ENCODE peak calls at places on chromosomes 16 and 17, in four cellular contexts. W, X, I and D are unnamed samples.
A peak's percentile ranks its signal among the peaks of the same experiment; 100 is the strongest.

GRCh38 chr17:55699178-55699865 is 23.3 kb downstream of the TMEM100 start:
- DNase-seq in W (no peak), I (no peak), X (no peak), D (no peak)

GRCh38 chr17:8494021-8494420 is 58.3 kb downstream of the NDEL1 start:
- DNase-seq in X (no peak), W (no peak), I (no peak), D (no peak)

GRCh38 chr17:16428098-16428882 is 12.9 kb downstream of the TRPV2 start:
- DNase-seq in W (peak; percentile 68), I (peak; percentile 72), X (peak; percentile 86), D (peak; percentile 67)

GRCh38 chr17:51653902-51654301 is 393.6 kb downstream of the UTP18 start:
- DNase-seq in I (no peak), W (no peak), X (peak; percentile 69), D (no peak)

GRCh38 chr16:54370653-54371052 is 84.1 kb upstream of the IRX3 start:
- DNase-seq in X (no peak), W (no peak), I (no peak), D (no peak)

GRCh38 chr16:88686062-88686438 is 257 bp downstream of the SNAI3 start:
- DNase-seq in W (no peak), I (no peak), X (no peak), D (peak; percentile 64)

GRCh38 chr16:29192329-29193247 is 207.7 kb downstream of the LAT start:
- DNase-seq in W (no peak), I (no peak), X (no peak), D (peak; percentile 5)

GRCh38 chr17:46785696-46786095 is 32.8 kb downstream of the WNT3 start:
- DNase-seq in W (no peak), X (no peak), I (no peak), D (no peak)

GRCh38 chr16:5944971-5945370 is 847.4 kb upstream of the EEF2KMT start:
- DNase-seq in I (no peak), X (peak; percentile 35), W (no peak), D (no peak)

GRCh38 chr17:13202835-13203234 is 185.0 kb upstream of the ELAC2 start:
- DNase-seq in I (no peak), W (no peak), X (no peak), D (no peak)

GRCh38 chr17:17258998-17259397 is 22.0 kb upstream of the FLCN start:
- DNase-seq in I (no peak), X (no peak), W (no peak), D (no peak)

GRCh38 chr17:4048218-4048617 is 84.0 kb upstream of the ATP2A3 start:
- DNase-seq in I (no peak), W (no peak), X (no peak), D (no peak)

GRCh38 chr17:74677558-74678466 is 34.9 kb downstream of the CD300LF start:
- DNase-seq in W (no peak), X (peak; percentile 77), I (no peak), D (no peak)

GRCh38 chr17:2853722-2854580 is 57.7 kb downstream of the RAP1GAP2 start:
- DNase-seq in I (no peak), X (peak; percentile 88), W (no peak), D (peak; percentile 65)

GRCh38 chr17:73757324-73757942 is 113.2 kb upstream of the SDK2 start:
- DNase-seq in I (no peak), X (no peak), W (no peak), D (no peak)

GRCh38 chr16:3690991-3691720 is 26.2 kb downstream of the TRAP1 start:
- DNase-seq in W (no peak), I (no peak), X (no peak), D (no peak)

GRCh38 chr17:29007456-29008455 is 1.9 kb upstream of the SEZ6 start:
- DNase-seq in W (no peak), I (no peak), X (no peak), D (no peak)

GRCh38 chr16:56697456-56698155 is 15.3 kb downstream of the MT1X start:
- DNase-seq in I (no peak), W (no peak), X (no peak), D (no peak)

DNA sequence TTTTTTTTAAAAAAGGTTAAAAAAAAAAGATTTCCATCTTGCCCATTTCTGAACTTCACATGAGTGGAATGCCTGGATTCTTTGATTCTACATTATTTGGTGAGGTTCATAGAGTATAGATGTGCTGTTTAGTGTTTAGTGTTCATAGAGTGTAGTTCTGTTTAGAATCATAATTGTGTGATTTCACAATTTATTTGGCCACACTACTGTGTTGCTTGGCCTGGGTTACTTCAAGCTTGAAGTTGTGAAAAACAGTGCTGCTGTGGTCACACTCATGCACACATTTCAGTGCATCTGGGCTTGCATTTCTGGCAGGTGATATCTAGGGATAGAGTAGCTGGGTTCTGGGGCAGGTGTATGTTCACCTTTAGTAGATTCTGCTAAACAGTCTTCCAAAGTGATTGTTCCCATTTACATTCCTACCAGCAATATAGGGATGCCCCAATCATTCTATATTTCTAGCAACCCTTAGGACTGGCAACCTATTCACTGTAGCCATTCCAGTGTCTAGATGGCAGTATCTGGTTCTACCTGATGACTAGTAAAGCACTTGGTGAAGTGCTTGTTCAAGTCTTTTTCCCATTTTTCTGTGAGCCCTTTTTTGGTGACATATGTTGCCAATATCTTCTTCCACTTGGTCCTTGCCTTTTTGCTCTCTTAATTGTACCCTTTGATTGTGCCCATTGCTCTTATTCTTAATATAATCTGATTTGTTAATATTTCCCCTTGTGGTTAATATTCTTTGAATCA is 50.6 kb upstream of the RBFOX3 start:
- DNase-seq in I (no peak), W (no peak), X (no peak), D (no peak)
- TF ChIP-seq POLR2AphosphoS5 in I (no peak), W (no peak), X (no peak), D (peak; percentile 34)

DNA sequence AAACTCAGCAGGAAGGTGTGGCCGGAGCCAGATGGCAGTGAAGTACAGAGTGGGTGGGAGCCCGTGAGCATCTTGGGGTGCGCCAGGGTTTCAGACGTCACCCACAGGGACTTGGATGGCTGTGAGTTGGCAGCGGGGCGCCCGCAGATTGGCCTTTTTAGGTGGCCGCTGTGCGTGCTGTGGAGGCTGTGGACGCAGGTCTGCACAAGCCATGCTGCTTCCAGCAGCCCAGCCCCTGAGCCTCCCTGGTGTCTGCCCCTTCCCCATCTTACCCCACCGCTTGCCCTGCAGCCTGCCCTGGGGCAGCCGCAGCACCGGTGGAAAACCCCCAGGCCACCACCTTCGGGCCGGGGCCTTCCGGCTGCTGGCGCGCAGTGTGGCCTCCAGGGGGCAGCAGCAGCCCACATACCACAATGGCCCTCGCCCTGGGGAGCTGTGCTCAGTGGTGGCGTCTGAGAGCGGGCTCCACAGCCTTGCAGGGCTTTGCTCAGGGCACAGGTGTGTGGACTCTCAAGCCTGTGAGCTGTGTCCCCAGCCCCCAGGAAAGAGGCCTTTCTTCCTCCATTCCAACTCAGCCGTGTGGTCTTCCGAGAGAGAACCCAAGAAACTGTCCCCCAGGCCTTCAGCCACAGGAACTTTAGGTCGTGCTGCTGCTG is 11.8 kb downstream of the ENDOV start:
- DNase-seq in W (peak; percentile 99), I (peak; percentile 98), X (peak; percentile 98), D (peak; percentile 76)
- TF ChIP-seq POLR2AphosphoS5 in W (no peak), I (no peak), X (no peak), D (no peak)

GRCh38 chr17:63338272-63338671 is 107.8 kb downstream of the CYB561 start:
- DNase-seq in X (no peak), I (no peak), W (no peak), D (no peak)

GRCh38 chr17:63333869-63334268 is 112.2 kb downstream of the CYB561 start:
- DNase-seq in W (no peak), I (no peak), X (no peak), D (no peak)

GRCh38 chr17:63332286-63332685 is 113.8 kb downstream of the CYB561 start:
- DNase-seq in X (no peak), I (no peak), W (no peak), D (no peak)

GRCh38 chr17:63337579-63337978 is 108.5 kb downstream of the CYB561 start:
- DNase-seq in W (no peak), I (no peak), X (no peak), D (no peak)

GRCh38 chr17:63335818-63336217 is 110.3 kb downstream of the CYB561 start:
- DNase-seq in W (no peak), I (no peak), X (no peak), D (no peak)
- TF ChIP-seq POLR2AphosphoS5 in W (no peak), I (no peak), X (no peak), D (no peak)

DNA sequence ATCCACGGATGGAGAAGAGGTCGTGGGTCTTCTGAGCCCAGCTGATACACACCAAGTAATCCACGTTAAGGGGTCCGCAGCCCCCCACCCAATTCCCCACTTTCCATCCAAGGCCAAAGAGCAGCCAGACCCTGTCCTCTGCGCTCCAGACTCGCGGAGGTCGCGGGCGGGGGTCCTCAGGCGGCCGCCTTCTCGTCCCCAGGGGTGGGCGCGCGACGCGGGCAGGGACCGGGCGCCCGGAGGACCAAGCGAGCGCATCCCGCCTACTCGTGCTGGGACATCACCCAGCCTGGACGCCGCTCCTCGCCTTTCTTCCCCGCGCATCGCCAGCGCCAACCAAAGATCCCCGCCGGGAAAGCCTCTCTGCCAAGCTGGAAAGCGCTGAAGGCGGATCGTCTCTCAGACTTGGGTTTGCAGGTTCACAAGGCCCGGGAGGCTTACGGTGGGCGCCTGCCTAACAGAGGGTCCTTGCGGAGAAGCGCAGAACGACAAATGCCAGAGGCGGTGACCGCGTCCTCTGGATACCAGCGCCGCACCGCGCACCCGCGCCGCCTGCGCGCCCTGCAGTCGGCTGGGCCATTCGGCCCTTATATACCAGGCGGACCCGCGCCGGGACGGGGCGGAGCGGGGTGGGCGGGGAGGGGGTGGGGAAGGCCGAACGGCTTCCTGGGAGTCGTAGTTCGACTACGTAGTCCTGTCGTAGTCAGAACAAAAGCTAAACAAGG is 471.6 kb downstream of the SOX9 start:
- DNase-seq in X (peak; percentile 99), I (peak; percentile 52), W (peak; percentile 56), D (peak; percentile 87)
- TF ChIP-seq POLR2AphosphoS5 in X (peak; percentile 97), I (no peak), W (no peak), D (peak; percentile 98)

GRCh38 chr17:44219126-44219635 is 294 bp downstream of the UBTF start:
- DNase-seq in X (peak; percentile 85), I (peak; percentile 66), W (peak; percentile 66), D (peak; percentile 69)
- TF ChIP-seq POLR2AphosphoS5 in X (no peak), I (peak; percentile 56), W (peak; percentile 71), D (peak; percentile 27)

GRCh38 chr17:72349508-72350472 is 229.0 kb downstream of the SOX9 start:
- DNase-seq in X (peak; percentile 87), W (no peak), I (no peak), D (no peak)
- TF ChIP-seq POLR2AphosphoS5 in X (no peak), W (no peak), I (no peak), D (no peak)

DNA sequence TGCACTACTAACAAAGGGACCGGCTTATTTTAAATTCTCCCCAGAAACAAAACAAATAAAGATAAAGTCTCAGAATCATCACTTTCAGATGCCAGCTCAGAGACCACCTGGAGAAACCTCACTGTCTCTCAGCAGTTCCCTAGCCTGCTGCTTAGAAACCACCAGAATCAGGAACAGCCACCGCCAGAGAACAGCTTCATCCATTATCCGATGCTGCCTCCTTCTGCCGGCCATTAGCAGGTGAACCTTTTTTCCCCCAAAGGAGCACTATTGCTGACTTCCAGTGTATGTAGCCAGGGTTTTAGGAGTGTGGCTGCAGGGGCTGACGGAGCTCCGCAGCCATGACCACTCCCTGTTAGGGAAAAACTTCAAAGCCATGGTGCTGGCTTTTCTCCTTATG is 171.2 kb upstream of the DYNLRB2 start:
- DNase-seq in I (no peak), W (no peak), X (peak; percentile 58), D (peak; percentile 34)
- TF ChIP-seq POLR2AphosphoS5 in I (no peak), W (no peak), X (no peak), D (no peak)

DNA sequence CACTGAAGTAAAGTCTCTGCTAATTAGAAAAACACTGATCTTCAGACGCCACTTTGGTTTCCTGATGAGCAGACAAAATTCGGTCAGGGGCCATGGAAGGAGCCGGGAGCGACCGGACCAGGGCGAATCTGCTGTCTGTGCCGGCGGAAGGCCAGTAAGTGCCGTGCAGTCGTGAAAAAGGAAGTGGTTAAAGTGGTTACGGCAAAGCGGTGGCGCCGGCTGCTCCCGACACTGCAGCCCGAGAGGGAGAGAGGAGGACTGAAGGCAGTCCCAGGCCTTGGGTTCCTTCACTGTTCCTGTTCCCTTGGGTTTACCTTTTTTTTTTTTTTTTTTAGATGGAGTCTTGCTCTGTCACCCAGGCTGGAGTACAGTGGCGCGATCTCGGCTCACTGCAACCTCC is 17.3 kb upstream of the HEXD start:
- DNase-seq in W (peak; percentile 86), X (no peak), I (peak; percentile 87), D (peak; percentile 67)
- TF ChIP-seq POLR2AphosphoS5 in W (no peak), X (no peak), I (no peak), D (no peak)